ENCODE peak calls at places on chromosomes 12 and 14, in ten cellular contexts. Y is bronchial epithelial cell; E is IMR-90; P is dorsolateral prefrontal cortex; H is AG10803; N is CD4-positive, alpha-beta T cell; J is foreskin fibroblast; K is heart left ventricle; V is colonic mucosa; C is left ventricle myocardium inferior. B is an unnamed sample.

GRCh38 chr14:79278286-79278797 is 933.0 kb downstream of the DIO2 start:
- DNase-seq in V (peak; percentile 19), K (no peak), E (no peak), H (no peak), N (no peak), P (no peak), J (no peak), Y (no peak), C (no peak), B (no peak)

GRCh38 chr14:21711360-21711961 is 37.8 kb upstream of the OR4E1 start:
- DNase-seq in E (peak; percentile 53), Y (peak; percentile 44), H (peak; percentile 40), V (peak; percentile 51), J (peak; percentile 3), N (no peak), C (no peak), K (no peak), P (no peak), B (peak; percentile 76)

GRCh38 chr14:95533391-95533821 is 1.4 kb upstream of the GLRX5 start:
- DNase-seq in K (no peak), N (no peak), C (no peak), E (peak; percentile 65), Y (no peak), V (no peak), J (no peak), H (peak; percentile 57), P (no peak), B (peak; percentile 67)

GRCh38 chr12:131947482-131948027 is 2.2 kb upstream of the EP400 start:
- DNase-seq in V (no peak), P (no peak), C (no peak), N (no peak), Y (no peak), J (no peak), E (no peak), K (no peak), H (no peak), B (no peak)

GRCh38 chr12:26789731-26790644 is 43.0 kb downstream of the ITPR2 start:
- DNase-seq in H (peak; percentile 90), P (no peak), N (no peak), C (no peak), V (peak; percentile 40), E (peak; percentile 75), J (peak; percentile 58), Y (peak; percentile 80), K (no peak), B (peak; percentile 86)

GRCh38 chr14:60348211-60348610 is 99.2 kb downstream of the PPM1A start:
- DNase-seq in P (no peak), Y (no peak), E (no peak), H (no peak), C (no peak), J (no peak), V (no peak), K (no peak), N (no peak), B (no peak)

GRCh38 chr12:24649634-24650033 is 299.3 kb downstream of the BCAT1 start:
- DNase-seq in P (no peak), N (no peak), H (no peak), C (no peak), Y (peak; percentile 82), E (no peak), J (no peak), K (no peak), V (no peak), B (no peak)

GRCh38 chr14:24238123-24238522 is 4.3 kb downstream of the TINF2 start:
- DNase-seq in C (no peak), P (no peak), J (no peak), E (no peak), N (no peak), Y (peak; percentile 91), V (no peak), H (no peak), K (no peak), B (no peak)

GRCh38 chr14:51310453-51311074 is 70.5 kb downstream of the TMX1 start:
- DNase-seq in H (peak; percentile 88), C (no peak), Y (no peak), N (no peak), J (peak; percentile 63), E (peak; percentile 77), P (no peak), K (peak; percentile 62), V (peak; percentile 23), B (peak; percentile 24)

GRCh38 chr12:41514050-41514449 is 325.9 kb downstream of the PDZRN4 start:
- DNase-seq in N (no peak), P (no peak), J (no peak), E (no peak), K (no peak), V (no peak), Y (no peak), H (no peak), C (no peak), B (no peak)

GRCh38 chr12:108568653-108569154 is 6.3 kb downstream of the ISCU start:
- DNase-seq in V (peak; percentile 17), P (no peak), K (no peak), Y (no peak), J (no peak), N (peak; percentile 47), C (no peak), E (no peak), H (no peak), B (peak; percentile 25)

GRCh38 chr12:106248177-106248848 is 493 bp upstream of the CKAP4 start:
- DNase-seq in P (no peak), K (peak; percentile 78), C (peak; percentile 67), J (peak; percentile 51), V (peak; percentile 81), N (peak; percentile 9), Y (peak; percentile 39), E (peak; percentile 81), H (peak; percentile 77), B (peak; percentile 80)

GRCh38 chr14:106844608-106845285 is 1318.4 kb downstream of the TMEM121 start:
- DNase-seq in H (no peak), V (peak; percentile 81), K (peak; percentile 73), N (peak; percentile 50), E (no peak), J (no peak), Y (no peak), P (no peak), C (peak; percentile 75), B (no peak)

GRCh38 chr12:79360269-79360668 is 330.5 kb downstream of the PAWR start:
- DNase-seq in K (no peak), P (no peak), Y (no peak), C (no peak), H (no peak), N (no peak), E (no peak), J (no peak), V (no peak), B (no peak)

GRCh38 chr14:57574617-57575288 is 81.1 kb upstream of the CCDC198 start:
- DNase-seq in Y (no peak), K (no peak), H (no peak), V (no peak), J (no peak), E (no peak), C (no peak), N (no peak), P (no peak), B (peak; percentile 0)

GRCh38 chr12:91383106-91383505 is 200.5 kb upstream of the DCN start:
- DNase-seq in C (no peak), K (no peak), H (no peak), P (no peak), J (no peak), V (no peak), Y (no peak), N (no peak), E (peak; percentile 18), B (peak; percentile 46)

GRCh38 chr12:24964342-24964741 is 15.4 kb upstream of the BCAT1 start:
- DNase-seq in P (no peak), C (no peak), K (no peak), Y (no peak), V (no peak), E (no peak), N (no peak), J (no peak), H (no peak), B (no peak)

GRCh38 chr14:56206576-56206975 is 88.4 kb downstream of the PELI2 start:
- DNase-seq in N (no peak), P (no peak), J (no peak), V (no peak), H (no peak), C (no peak), K (no peak), Y (no peak), E (no peak), B (no peak)

GRCh38 chr12:57622293-57623245 is 10.4 kb downstream of the B4GALNT1 start:
- DNase-seq in K (no peak), J (no peak), V (no peak), P (no peak), N (no peak), C (no peak), H (no peak), E (no peak), Y (no peak), B (no peak)
- TF ChIP-seq CTCF in K (no peak), J (no peak), V (no peak), P (no peak), N (no peak), C (no peak), H (no peak), E (no peak), Y (no peak), B (no peak)

GRCh38 chr12:69511469-69511868 is 41.3 kb downstream of the FRS2 start:
- DNase-seq in V (no peak), H (no peak), K (no peak), N (no peak), Y (no peak), C (no peak), E (peak; percentile 62), J (no peak), P (no peak), B (no peak)
- TF ChIP-seq CTCF in V (no peak), H (no peak), K (no peak), N (no peak), Y (no peak), C (no peak), E (no peak), J (no peak), P (no peak), B (no peak)

DNA sequence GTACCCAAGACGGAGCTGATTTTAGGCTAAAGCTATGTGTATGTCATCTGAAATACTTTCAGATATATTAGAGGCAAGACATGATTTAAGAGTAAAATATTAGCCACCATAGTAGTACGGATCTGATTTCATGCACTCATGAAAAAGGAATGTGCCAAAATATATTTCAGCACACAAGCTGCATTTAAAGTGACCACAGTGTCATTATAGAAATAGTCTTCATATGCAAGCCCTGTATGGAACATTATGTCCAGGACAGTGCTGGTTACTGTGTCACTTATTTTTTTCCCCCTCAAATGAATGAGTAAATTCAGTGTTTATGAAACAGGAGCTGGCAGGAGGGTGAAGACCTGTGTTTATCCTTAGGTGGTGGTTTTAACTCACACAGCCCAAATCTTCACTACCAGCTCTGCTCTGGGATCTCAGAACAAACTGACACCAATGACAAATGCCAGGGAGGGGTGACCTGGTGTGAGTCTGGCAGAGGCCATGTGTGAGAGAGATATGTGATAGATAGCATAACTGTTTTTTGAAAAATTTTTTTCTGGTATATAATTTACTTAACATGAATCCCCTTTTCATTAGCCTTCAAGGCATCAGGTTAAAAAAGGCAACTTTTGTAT is 51.7 kb downstream of the SLC38A4 start:
- DNase-seq in Y (peak; percentile 26), N (no peak), V (no peak), C (no peak), H (peak; percentile 50), K (no peak), J (peak; percentile 44), P (no peak), E (peak; percentile 48), B (peak; percentile 66)
- TF ChIP-seq CTCF in Y (no peak), N (no peak), V (no peak), C (no peak), H (no peak), K (no peak), J (no peak), P (no peak), E (no peak), B (no peak)

GRCh38 chr14:91265404-91265803 is 20.9 kb upstream of the GPR68 start:
- DNase-seq in K (no peak), V (no peak), E (no peak), J (no peak), P (no peak), N (no peak), Y (peak; percentile 68), H (no peak), C (no peak), B (no peak)
- TF ChIP-seq CTCF in K (no peak), V (no peak), E (no peak), J (no peak), P (no peak), N (no peak), Y (no peak), H (no peak), C (no peak), B (no peak)

B was measured in choroid plexus epithelial cell.